ENCODE peak calls at places on chromosomes 12 and 14, in nine cellular contexts. I is EL; D is NCI-H187 treated with DMSO at 0.1 percent for 48 hours; B is T-helper 1 cell; M is thyroid gland; O is skeletal muscle cell; S is activated naive CD4-positive, alpha-beta T cell treated with anti-CD3 and anti-CD28 coated beads for 36 hours; Q is GM23248; N is natural killer cell treated with Interleukin-12 subunit alpha and Interleukin-12 subunit beta and Interleukin-15 and Interleukin-18, amount 100 ng/mL, for 72 hours. U is an unnamed sample.

GRCh38 chr12:607541-608001 is 55.7 kb downstream of the NINJ2 start:
- DNase-seq in I (no peak), M (peak), N (no peak), O (no peak), D (no peak), B (no peak), Q (no peak), S (peak), U (no peak)

GRCh38 chr14:91980157-91980556 is 32.7 kb upstream of the FBLN5 start:
- DNase-seq in N (no peak), I (peak), S (peak), Q (peak), O (peak), D (no peak), B (no peak), M (no peak), U (peak)

GRCh38 chr12:50072198-50072907 is 12.8 kb upstream of the SMARCD1 start:
- DNase-seq in O (no peak), D (no peak), S (no peak), B (no peak), I (no peak), N (no peak), Q (no peak), M (no peak), U (no peak)

GRCh38 chr12:124675881-124676688 is 108.7 kb upstream of the NCOR2 start:
- DNase-seq in Q (peak), D (no peak), B (no peak), O (no peak), S (no peak), M (no peak), N (no peak), I (peak), U (no peak)

GRCh38 chr12:118357327-118358007 is 15.2 kb downstream of the TAOK3 start:
- DNase-seq in O (no peak), N (no peak), I (peak), B (no peak), Q (peak), D (no peak), M (no peak), S (peak), U (peak)

GRCh38 chr12:2683283-2684025 is 111.3 kb upstream of the FKBP4 start:
- DNase-seq in M (no peak), S (peak), Q (peak), O (no peak), B (no peak), D (no peak), N (no peak), I (no peak), U (no peak)

GRCh38 chr12:10362828-10363664 is 26.8 kb downstream of the KLRK1 start:
- DNase-seq in S (peak), M (no peak), D (no peak), Q (peak), N (no peak), O (no peak), B (no peak), I (no peak), U (no peak)

GRCh38 chr12:119326341-119326740 is 8.2 kb upstream of the CCDC60 start:
- DNase-seq in O (no peak), D (no peak), Q (no peak), B (no peak), N (no peak), I (no peak), M (no peak), S (no peak), U (no peak)

GRCh38 chr14:23441076-23441475 is 5.6 kb upstream of the MYH7 start:
- DNase-seq in I (no peak), O (no peak), M (no peak), N (no peak), D (no peak), Q (peak), S (no peak), B (no peak), U (no peak)

GRCh38 chr14:24274101-24274543 is 2.7 kb upstream of the RABGGTA start:
- DNase-seq in Q (no peak), D (no peak), S (peak), O (no peak), I (no peak), M (no peak), N (peak), B (peak), U (peak)

GRCh38 chr14:96565811-96566210 is 63.6 kb downstream of the PAPOLA start:
- DNase-seq in I (no peak), M (no peak), O (no peak), D (no peak), B (no peak), Q (no peak), S (no peak), N (no peak), U (no peak)

GRCh38 chr14:75015496-75015895 is 12.8 kb downstream of the EIF2B2 start:
- DNase-seq in D (no peak), O (no peak), Q (no peak), B (no peak), N (no peak), S (no peak), I (no peak), M (no peak), U (no peak)

GRCh38 chr12:84627582-84627981 is 285.0 kb downstream of the SLC6A15 start:
- DNase-seq in Q (no peak), O (no peak), I (no peak), S (no peak), D (no peak), B (no peak), N (no peak), M (no peak), U (no peak)

GRCh38 chr14:92397140-92397815 is 74.3 kb downstream of the SLC24A4 start:
- DNase-seq in I (peak), Q (peak), B (no peak), S (no peak), O (peak), M (no peak), N (no peak), D (no peak), U (peak)

GRCh38 chr14:102853703-102854396 is 68.6 kb upstream of the AMN start:
- DNase-seq in S (no peak), Q (no peak), B (no peak), D (no peak), I (no peak), O (no peak), N (no peak), M (no peak), U (no peak)

GRCh38 chr14:91649930-91650329 is 82.0 kb downstream of the CATSPERB start:
- DNase-seq in I (peak), M (peak), D (no peak), Q (peak), S (peak), N (no peak), B (peak), O (peak), U (peak)

GRCh38 chr14:101060171-101060601 is 156.7 kb upstream of the RTL1 start:
- DNase-seq in I (no peak), Q (no peak), S (no peak), O (no peak), B (no peak), N (no peak), M (no peak), D (no peak), U (no peak)

GRCh38 chr14:53327716-53328115 is 174.6 kb upstream of the DDHD1 start:
- DNase-seq in N (no peak), M (no peak), D (no peak), I (peak), S (no peak), O (peak), Q (peak), B (no peak), U (peak)

GRCh38 chr12:122946690-122947271 is 19.5 kb downstream of the ABCB9 start:
- DNase-seq in O (peak), S (peak), B (peak), M (peak), I (peak), D (no peak), Q (peak), N (peak), U (peak)